ENCODE peak calls at places on chromosomes 5 and 9, in five cellular contexts. One of them, this sample, is unnamed.

GRCh38 chr9:3824062-3824461 is 298.3 kb upstream of the RFX3 start:
- DNase-seq in dermis blood vessel endothelial cell: no peak
- DNase-seq in islet precursor cell: no peak
- DNase-seq in central memory CD4-positive, alpha-beta T cell: no peak
- DNase-seq in ovary: no peak
- DNase-seq in this sample: no peak

GRCh38 chr5:76688836-76689235 is 27.1 kb upstream of the F2R start:
- DNase-seq in ovary: no peak
- DNase-seq in islet precursor cell: no peak
- DNase-seq in dermis blood vessel endothelial cell: no peak
- DNase-seq in central memory CD4-positive, alpha-beta T cell: no peak
- DNase-seq in this sample: peak

GRCh38 chr5:78467744-78468357 is 107.4 kb downstream of the SCAMP1 start:
- DNase-seq in ovary: no peak
- DNase-seq in dermis blood vessel endothelial cell: peak
- DNase-seq in islet precursor cell: no peak
- DNase-seq in central memory CD4-positive, alpha-beta T cell: no peak
- DNase-seq in this sample: peak

GRCh38 chr5:97182571-97183099 is 412 bp downstream of the RIOK2 start:
- DNase-seq in islet precursor cell: no peak
- DNase-seq in ovary: no peak
- DNase-seq in dermis blood vessel endothelial cell: peak
- DNase-seq in central memory CD4-positive, alpha-beta T cell: no peak
- DNase-seq in this sample: peak

GRCh38 chr9:93812410-93812668 is 142.8 kb downstream of the BARX1 start:
- DNase-seq in dermis blood vessel endothelial cell: no peak
- DNase-seq in ovary: no peak
- DNase-seq in islet precursor cell: no peak
- DNase-seq in central memory CD4-positive, alpha-beta T cell: no peak
- DNase-seq in this sample: no peak

GRCh38 chr5:172173771-172174170 is 14.3 kb downstream of the STK10 start:
- DNase-seq in dermis blood vessel endothelial cell: no peak
- DNase-seq in central memory CD4-positive, alpha-beta T cell: peak
- DNase-seq in ovary: no peak
- DNase-seq in islet precursor cell: no peak
- DNase-seq in this sample: peak

GRCh38 chr5:151684690-151685361 is 1.9 kb downstream of the SPARC start:
- DNase-seq in dermis blood vessel endothelial cell: peak
- DNase-seq in ovary: peak
- DNase-seq in central memory CD4-positive, alpha-beta T cell: no peak
- DNase-seq in islet precursor cell: peak
- DNase-seq in this sample: peak

GRCh38 chr9:113602126-113603119 is 138.9 kb downstream of the RGS3 start:
- DNase-seq in ovary: peak
- DNase-seq in central memory CD4-positive, alpha-beta T cell: no peak
- DNase-seq in islet precursor cell: peak
- DNase-seq in dermis blood vessel endothelial cell: peak
- DNase-seq in this sample: peak

GRCh38 chr9:370081-370480 is 155.4 kb downstream of the DOCK8 start:
- DNase-seq in central memory CD4-positive, alpha-beta T cell: no peak
- DNase-seq in islet precursor cell: no peak
- DNase-seq in ovary: no peak
- DNase-seq in dermis blood vessel endothelial cell: no peak
- DNase-seq in this sample: no peak

GRCh38 chr5:80231243-80231642 is 24.6 kb downstream of the SERINC5 start:
- DNase-seq in central memory CD4-positive, alpha-beta T cell: no peak
- DNase-seq in islet precursor cell: peak
- DNase-seq in ovary: no peak
- DNase-seq in dermis blood vessel endothelial cell: no peak
- DNase-seq in this sample: peak

GRCh38 chr5:61675015-61675692 is 343.1 kb downstream of the ZSWIM6 start:
- DNase-seq in dermis blood vessel endothelial cell: no peak
- DNase-seq in central memory CD4-positive, alpha-beta T cell: no peak
- DNase-seq in ovary: no peak
- DNase-seq in islet precursor cell: peak
- DNase-seq in this sample: no peak

GRCh38 chr9:86250123-86250522 is 9.3 kb downstream of the C9orf153 start:
- DNase-seq in islet precursor cell: no peak
- DNase-seq in central memory CD4-positive, alpha-beta T cell: no peak
- DNase-seq in dermis blood vessel endothelial cell: no peak
- DNase-seq in ovary: no peak
- DNase-seq in this sample: no peak

GRCh38 chr5:53331463-53331862 is 149.0 kb upstream of the FST start:
- DNase-seq in ovary: no peak
- DNase-seq in islet precursor cell: peak
- DNase-seq in dermis blood vessel endothelial cell: no peak
- DNase-seq in central memory CD4-positive, alpha-beta T cell: no peak
- DNase-seq in this sample: peak

GRCh38 chr5:100901851-100902341 is 1.2 kb downstream of the ST8SIA4 start:
- DNase-seq in islet precursor cell: peak
- DNase-seq in central memory CD4-positive, alpha-beta T cell: peak
- DNase-seq in ovary: no peak
- DNase-seq in dermis blood vessel endothelial cell: peak
- DNase-seq in this sample: peak

GRCh38 chr5:98307811-98308210 is 465.7 kb upstream of the RGMB start:
- DNase-seq in islet precursor cell: no peak
- DNase-seq in dermis blood vessel endothelial cell: peak
- DNase-seq in central memory CD4-positive, alpha-beta T cell: no peak
- DNase-seq in ovary: no peak
- DNase-seq in this sample: peak

GRCh38 chr5:67160985-67161384 is 35.6 kb downstream of the CD180 start:
- DNase-seq in ovary: no peak
- DNase-seq in dermis blood vessel endothelial cell: no peak
- DNase-seq in islet precursor cell: peak
- DNase-seq in central memory CD4-positive, alpha-beta T cell: peak
- DNase-seq in this sample: peak

GRCh38 chr5:167587768-167588167 is 703.7 kb upstream of the WWC1 start:
- DNase-seq in dermis blood vessel endothelial cell: no peak
- DNase-seq in islet precursor cell: peak
- DNase-seq in central memory CD4-positive, alpha-beta T cell: no peak
- DNase-seq in ovary: no peak
- DNase-seq in this sample: peak

GRCh38 chr9:21252727-21253547 is 13.1 kb upstream of the IFNA14 start:
- DNase-seq in dermis blood vessel endothelial cell: peak
- DNase-seq in central memory CD4-positive, alpha-beta T cell: peak
- DNase-seq in islet precursor cell: peak
- DNase-seq in ovary: no peak
- DNase-seq in this sample: peak

GRCh38 chr9:136629879-136630661 is 32.6 kb upstream of the EGFL7 start:
- DNase-seq in islet precursor cell: peak
- DNase-seq in ovary: peak
- DNase-seq in central memory CD4-positive, alpha-beta T cell: peak
- DNase-seq in dermis blood vessel endothelial cell: peak
- DNase-seq in this sample: peak

GRCh38 chr9:113682297-113682771 is 193.8 kb upstream of the ZNF618 start:
- DNase-seq in ovary: peak
- DNase-seq in islet precursor cell: peak
- DNase-seq in dermis blood vessel endothelial cell: peak
- DNase-seq in central memory CD4-positive, alpha-beta T cell: no peak
- DNase-seq in this sample: peak

GRCh38 chr9:89089176-89089575 is 89.4 kb downstream of the SHC3 start:
- DNase-seq in central memory CD4-positive, alpha-beta T cell: no peak
- DNase-seq in dermis blood vessel endothelial cell: no peak
- DNase-seq in islet precursor cell: no peak
- DNase-seq in ovary: no peak
- DNase-seq in this sample: no peak

GRCh38 chr5:62977641-62978040 is 399.0 kb downstream of the LRRC70 start:
- DNase-seq in islet precursor cell: no peak
- DNase-seq in dermis blood vessel endothelial cell: no peak
- DNase-seq in central memory CD4-positive, alpha-beta T cell: no peak
- DNase-seq in ovary: no peak
- DNase-seq in this sample: no peak

GRCh38 chr9:113742471-113742870 is 133.6 kb upstream of the ZNF618 start:
- DNase-seq in ovary: no peak
- DNase-seq in dermis blood vessel endothelial cell: no peak
- DNase-seq in islet precursor cell: no peak
- DNase-seq in central memory CD4-positive, alpha-beta T cell: no peak
- DNase-seq in this sample: no peak

GRCh38 chr9:94927762-94928158 is 201.3 kb downstream of the AOPEP start:
- DNase-seq in central memory CD4-positive, alpha-beta T cell: no peak
- DNase-seq in dermis blood vessel endothelial cell: no peak
- DNase-seq in islet precursor cell: no peak
- DNase-seq in ovary: peak
- DNase-seq in this sample: no peak

GRCh38 chr9:34224349-34224748 is 45.5 kb downstream of the UBAP1 start:
- DNase-seq in islet precursor cell: no peak
- DNase-seq in ovary: no peak
- DNase-seq in dermis blood vessel endothelial cell: no peak
- DNase-seq in central memory CD4-positive, alpha-beta T cell: no peak
- DNase-seq in this sample: no peak

GRCh38 chr5:143562935-143563334 is 159.4 kb upstream of the NR3C1 start:
- DNase-seq in islet precursor cell: no peak
- DNase-seq in ovary: no peak
- DNase-seq in dermis blood vessel endothelial cell: peak
- DNase-seq in central memory CD4-positive, alpha-beta T cell: no peak
- DNase-seq in this sample: peak

GRCh38 chr5:16457451-16457850 is 8.1 kb downstream of the ZNF622 start:
- DNase-seq in ovary: no peak
- DNase-seq in dermis blood vessel endothelial cell: no peak
- DNase-seq in islet precursor cell: no peak
- DNase-seq in central memory CD4-positive, alpha-beta T cell: no peak
- DNase-seq in this sample: peak

GRCh38 chr5:146540421-146540820 is 24.4 kb upstream of the GPR151 start:
- DNase-seq in central memory CD4-positive, alpha-beta T cell: no peak
- DNase-seq in islet precursor cell: no peak
- DNase-seq in dermis blood vessel endothelial cell: no peak
- DNase-seq in ovary: no peak
- DNase-seq in this sample: peak

GRCh38 chr9:136119259-136120118 is 814 bp upstream of the TMEM250 start:
- DNase-seq in dermis blood vessel endothelial cell: peak
- DNase-seq in islet precursor cell: peak
- DNase-seq in central memory CD4-positive, alpha-beta T cell: no peak
- DNase-seq in ovary: peak
- DNase-seq in this sample: peak

GRCh38 chr5:32769711-32770110 is 58.6 kb downstream of the NPR3 start:
- DNase-seq in dermis blood vessel endothelial cell: no peak
- DNase-seq in islet precursor cell: no peak
- DNase-seq in central memory CD4-positive, alpha-beta T cell: no peak
- DNase-seq in ovary: no peak
- DNase-seq in this sample: no peak

GRCh38 chr9:72271617-72272478 is 93.2 kb downstream of the ZFAND5 start:
- DNase-seq in islet precursor cell: peak
- DNase-seq in dermis blood vessel endothelial cell: peak
- DNase-seq in central memory CD4-positive, alpha-beta T cell: peak
- DNase-seq in ovary: peak
- DNase-seq in this sample: peak

GRCh38 chr9:10876333-10876732 is 263.5 kb upstream of the PTPRD start:
- DNase-seq in ovary: no peak
- DNase-seq in central memory CD4-positive, alpha-beta T cell: no peak
- DNase-seq in dermis blood vessel endothelial cell: peak
- DNase-seq in islet precursor cell: no peak
- DNase-seq in this sample: peak

This sample was measured in iris pigment epithelial cell.